ENCODE peak calls at places on chromosomes 2 and 18, in six cellular contexts. J is posterior cingulate gyrus; V is AG08396; X is CD8-positive, alpha-beta T cell; T is NT2/D1; N is CD8-positive, alpha-beta memory T cell. F is an unnamed sample.

GRCh38 chr18:44286049-44286448 is 394.6 kb upstream of the SETBP1 start:
- DNase-seq in N (no peak), T (no peak), X (no peak), J (no peak), V (no peak), F (no peak)

GRCh38 chr2:95051636-95052035 is 26.1 kb downstream of the MAL start:
- DNase-seq in X (no peak), T (no peak), N (no peak), J (no peak), V (no peak), F (no peak)

GRCh38 chr18:64271264-64271663 is 122.4 kb upstream of the LINC00305 start:
- DNase-seq in J (no peak), V (no peak), T (no peak), N (no peak), X (no peak), F (no peak)

GRCh38 chr2:177721087-177721486 is 328.5 kb downstream of the AGPS start:
- DNase-seq in X (no peak), J (no peak), N (no peak), V (no peak), T (no peak), F (no peak)

GRCh38 chr2:96121414-96121813 is 5.0 kb upstream of the ADRA2B start:
- DNase-seq in J (no peak), T (no peak), V (no peak), N (no peak), X (no peak), F (no peak)

GRCh38 chr2:61855178-61855523 is 1.3 kb upstream of the FAM161A start:
- DNase-seq in T (peak), V (no peak), J (peak), X (no peak), N (no peak), F (no peak)

GRCh38 chr2:209648714-209649113 is 122.9 kb upstream of the UNC80 start:
- DNase-seq in N (no peak), V (peak), X (no peak), T (no peak), J (no peak), F (no peak)

GRCh38 chr2:130797493-130798435 is 39.0 kb upstream of the ARHGEF4 start:
- DNase-seq in T (peak), J (peak), V (peak), X (peak), N (peak), F (peak)

GRCh38 chr2:178324072-178324471 is 126.9 kb downstream of the PRKRA start:
- DNase-seq in V (no peak), J (no peak), T (no peak), X (no peak), N (no peak), F (no peak)

GRCh38 chr2:122136071-122136470 is 380.6 kb downstream of the TSN start:
- DNase-seq in N (no peak), J (no peak), V (no peak), X (no peak), T (peak), F (no peak)

GRCh38 chr2:238483656-238484055 is 56.9 kb downstream of the ASB1 start:
- DNase-seq in T (no peak), V (no peak), J (no peak), X (no peak), N (no peak), F (no peak)

GRCh38 chr2:75211371-75211770 is 12.1 kb upstream of the TACR1 start:
- DNase-seq in X (no peak), T (no peak), N (no peak), J (no peak), V (no peak), F (peak)

F was measured in CD4-positive, alpha-beta memory T cell.